ENCODE peak calls at places on chromosomes 6 and 20, in seven cellular contexts. E is lower lobe of right lung, H is mammary epithelial cell, A is AG10803, J is upper lobe of right lung, C is AG09309, M is fibroblast of pulmonary artery. I is an unnamed sample.

GRCh38 chr6:128508588-128509296 is 11.7 kb downstream of the PTPRK start:
- DNase-seq in C (peak), J (no peak), A (peak), M (peak), E (no peak), H (peak), I (no peak)

GRCh38 chr6:40138273-40138720 is 204.0 kb upstream of the MOCS1 start:
- DNase-seq in E (no peak), M (no peak), H (no peak), A (no peak), J (no peak), C (no peak), I (no peak)

GRCh38 chr6:42901538-42901957 is 14.3 kb upstream of the PTCRA start:
- DNase-seq in J (peak), M (peak), A (peak), C (no peak), H (peak), E (peak), I (peak)

GRCh38 chr6:134247271-134247833 is 70.6 kb downstream of the SGK1 start:
- DNase-seq in M (no peak), A (no peak), C (no peak), J (no peak), H (peak), E (no peak), I (no peak)

GRCh38 chr20:33647603-33648395 is 14.3 kb upstream of the C20orf144 start:
- DNase-seq in M (peak), E (no peak), C (peak), A (peak), H (peak), J (peak), I (no peak)

GRCh38 chr20:1718604-1719384 is 61.2 kb upstream of the SIRPG start:
- DNase-seq in E (no peak), H (peak), A (peak), C (peak), J (no peak), M (peak), I (no peak)

GRCh38 chr6:25659633-25660368 is 7.8 kb downstream of the SCGN start:
- DNase-seq in M (no peak), E (no peak), J (no peak), H (no peak), C (no peak), A (no peak), I (no peak)

GRCh38 chr20:46253391-46253790 is 54.9 kb downstream of the CDH22 start:
- DNase-seq in A (no peak), J (no peak), H (no peak), C (no peak), E (no peak), M (no peak), I (no peak)

DNA sequence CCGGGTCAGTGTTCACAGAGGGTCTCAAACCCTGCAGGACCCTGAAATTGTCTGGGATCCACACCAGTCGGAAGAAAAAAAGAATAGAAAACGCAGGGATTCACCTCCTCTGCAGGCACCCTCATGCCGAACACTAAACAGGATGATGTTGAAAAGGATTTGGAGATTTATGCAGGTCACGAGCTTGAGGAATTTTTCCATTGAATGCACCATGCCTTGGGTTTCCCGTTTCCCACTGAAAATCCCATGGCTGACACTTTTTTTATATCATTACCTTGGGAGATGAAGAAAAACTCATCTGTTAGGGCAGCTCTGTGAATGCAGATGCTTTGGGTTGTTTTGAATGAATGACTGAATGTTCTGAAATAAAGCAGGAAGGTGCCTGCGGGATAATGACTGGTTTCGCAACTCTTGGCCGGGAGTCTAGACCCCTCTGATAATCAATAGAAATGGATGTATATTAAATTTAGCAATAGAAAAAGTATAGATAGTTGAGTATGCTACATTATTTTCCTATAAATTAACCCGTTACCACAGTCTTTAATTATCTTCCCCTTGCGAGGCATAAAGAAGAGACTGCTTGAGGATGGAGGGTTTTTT is 147.5 kb upstream of the AFDN start:
- DNase-seq in C (no peak), J (no peak), A (no peak), M (no peak), E (no peak), H (no peak), I (no peak)
- TF ChIP-seq CTCF in C (no peak), J (no peak), A (no peak), M (no peak), E (no peak), H (no peak), I (no peak)

DNA sequence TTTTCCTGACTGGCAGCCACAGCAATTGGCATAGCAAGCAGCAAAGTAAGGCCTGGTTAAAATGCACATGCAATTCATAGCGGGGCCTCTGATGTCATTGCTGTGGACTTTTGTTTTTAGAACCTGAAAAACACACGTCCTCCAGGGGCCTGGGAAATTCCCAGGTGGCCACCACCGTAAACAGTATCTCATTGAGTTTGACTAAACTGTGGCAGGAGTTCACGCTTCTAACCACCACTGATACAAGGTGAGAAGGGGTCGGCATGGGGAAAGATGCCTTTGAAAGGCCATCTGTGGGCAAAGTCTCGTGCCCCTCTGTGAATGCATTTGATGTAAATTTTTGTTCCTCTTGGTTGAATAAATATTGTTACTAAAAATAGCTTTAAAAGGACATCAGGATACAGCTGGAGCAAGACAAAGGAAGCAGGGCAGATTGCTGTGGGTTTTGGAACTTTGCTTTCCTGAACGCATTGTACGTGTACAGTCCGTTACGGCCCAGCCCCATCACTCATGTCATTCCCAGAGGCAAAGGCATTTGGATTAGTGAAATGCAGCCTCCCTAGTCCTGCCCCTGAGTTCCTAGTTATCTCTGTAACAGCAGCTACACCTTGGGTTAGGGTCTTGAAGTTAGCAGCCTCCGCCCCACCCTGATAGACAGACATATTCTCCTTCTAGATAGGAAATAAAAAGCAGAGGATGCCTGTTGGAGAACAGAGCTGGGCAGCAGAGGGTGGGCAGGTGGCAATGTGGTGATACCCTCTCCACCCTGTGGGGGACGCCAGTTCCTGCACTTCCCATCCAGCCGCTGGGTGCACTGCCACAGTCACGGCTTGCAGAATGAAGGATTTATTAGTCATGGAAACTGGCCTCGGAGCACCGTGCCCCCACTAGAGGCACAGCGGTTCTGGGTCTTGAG is 80.3 kb downstream of the ZDHHC14 start:
- DNase-seq in H (no peak), E (no peak), C (no peak), M (peak), A (peak), J (no peak), I (no peak)
- TF ChIP-seq CTCF in H (no peak), E (peak), C (no peak), M (no peak), A (no peak), J (peak), I (no peak)

DNA sequence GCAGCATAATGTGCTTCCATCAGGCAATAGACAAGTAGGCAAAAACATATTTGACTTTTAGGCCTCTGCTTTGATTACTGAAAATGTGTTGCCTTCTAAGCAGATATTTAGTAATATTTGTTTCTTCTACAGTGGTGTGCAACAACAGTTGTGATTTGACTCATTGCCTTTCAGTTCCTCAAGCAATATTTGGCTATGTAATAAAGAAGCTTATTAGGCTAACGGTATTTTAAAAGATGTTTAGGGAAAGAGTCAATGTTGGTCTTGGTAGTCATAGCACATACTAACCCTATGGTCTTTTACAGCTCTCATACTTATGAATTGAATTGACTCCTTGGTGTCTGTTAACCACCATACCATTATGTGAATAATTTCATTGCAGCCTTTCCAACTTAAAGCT is 124.1 kb downstream of the GRIK2 start:
- DNase-seq in H (no peak), J (no peak), M (no peak), A (no peak), C (no peak), E (no peak), I (no peak)
- TF ChIP-seq CTCF in H (no peak), J (no peak), M (no peak), A (no peak), C (no peak), E (no peak), I (no peak)

GRCh38 chr6:108116424-108116780 is 41.9 kb upstream of the OSTM1 start:
- DNase-seq in E (no peak), H (no peak), M (no peak), C (no peak), A (no peak), J (no peak), I (no peak)

GRCh38 chr6:108116781-108117426 is 42.4 kb upstream of the OSTM1 start:
- DNase-seq in C (no peak), J (peak), M (no peak), E (no peak), H (no peak), A (no peak), I (no peak)

GRCh38 chr6:108115598-108116058 is 41.1 kb upstream of the OSTM1 start:
- DNase-seq in M (peak), E (peak), J (peak), H (peak), A (peak), C (no peak), I (peak)

GRCh38 chr6:108113557-108114519 is 39.3 kb upstream of the OSTM1 start:
- DNase-seq in A (peak), M (peak), J (no peak), E (peak), C (peak), H (peak), I (no peak)

DNA sequence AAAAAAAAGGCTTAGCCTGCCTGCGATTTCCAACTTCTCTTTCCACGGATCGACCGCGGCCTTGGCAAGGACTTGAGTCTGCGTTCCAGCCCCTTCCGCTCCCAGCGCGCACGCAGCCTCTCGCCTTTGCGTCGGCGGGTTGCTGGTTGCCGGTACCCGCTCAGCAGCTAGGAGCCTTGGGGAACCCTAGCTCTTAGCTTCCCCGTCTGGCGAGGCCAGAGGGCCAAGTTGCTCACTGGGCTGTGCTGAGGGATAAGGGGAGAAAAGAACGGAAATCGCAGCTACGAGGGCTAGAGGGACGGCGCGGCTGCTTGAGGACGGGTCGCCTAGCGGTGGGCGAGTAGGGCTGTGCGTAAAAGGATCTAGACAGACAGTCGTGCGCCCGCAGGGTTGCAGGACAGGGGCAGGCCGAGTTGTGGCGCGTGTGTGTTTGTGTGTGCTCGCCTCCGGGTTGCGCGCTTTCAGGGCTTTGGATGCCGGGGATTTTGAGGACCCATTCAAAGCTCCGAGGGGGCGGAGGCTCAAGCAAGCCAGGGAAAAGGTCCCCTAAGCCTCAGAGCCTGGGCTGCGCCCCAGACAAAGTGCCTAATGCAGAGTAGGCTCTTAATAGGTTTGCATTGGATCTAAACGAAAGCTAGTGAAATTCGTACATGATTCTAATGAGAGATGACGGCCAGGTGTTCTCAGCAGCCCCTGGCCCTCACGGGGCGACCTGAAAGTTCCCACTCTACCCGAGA is 40.5 kb upstream of the OSTM1 start:
- DNase-seq in E (peak), J (peak), H (peak), M (peak), A (peak), C (no peak), I (peak)
- TF ChIP-seq CTCF in E (no peak), J (no peak), H (no peak), M (peak), A (peak), C (no peak), I (no peak)

GRCh38 chr20:18019068-18019467 is 38.6 kb downstream of the OVOL2 start:
- DNase-seq in J (no peak), H (no peak), M (peak), A (peak), C (no peak), E (no peak), I (no peak)
- TF ChIP-seq CTCF in J (peak), H (peak), M (peak), A (peak), C (peak), E (peak), I (peak)

GRCh38 chr6:87312860-87313259 is 9.5 kb upstream of the SMIM8 start:
- DNase-seq in M (no peak), E (no peak), A (no peak), C (no peak), J (no peak), H (no peak), I (no peak)
- TF ChIP-seq CTCF in M (no peak), E (no peak), A (no peak), C (no peak), J (no peak), H (no peak), I (no peak)

GRCh38 chr20:44884907-44885391 is 556 bp upstream of the YWHAB start:
- DNase-seq in H (no peak), E (no peak), A (no peak), J (no peak), M (no peak), C (no peak), I (no peak)

GRCh38 chr20:44886828-44887227 is 1.3 kb downstream of the YWHAB start:
- DNase-seq in E (no peak), J (no peak), A (no peak), C (no peak), M (no peak), H (no peak), I (no peak)

GRCh38 chr20:44887466-44887865 is 2.0 kb downstream of the YWHAB start:
- DNase-seq in H (no peak), E (no peak), J (no peak), M (no peak), C (no peak), A (no peak), I (no peak)

GRCh38 chr20:44886276-44886671 is 769 bp downstream of the YWHAB start:
- DNase-seq in H (no peak), C (no peak), M (no peak), J (no peak), A (no peak), E (no peak), I (no peak)

GRCh38 chr20:44885392-44886275 is at the start of gene YWHAB:
- DNase-seq in H (peak), M (peak), J (peak), E (peak), A (peak), C (peak), I (peak)
- TF ChIP-seq CTCF in H (no peak), M (no peak), J (peak), E (peak), A (no peak), C (no peak), I (no peak)

GRCh38 chr20:36441027-36441414 is 100.3 kb upstream of the MYL9 start:
- DNase-seq in H (no peak), C (no peak), M (no peak), J (no peak), E (no peak), A (no peak), I (no peak)

GRCh38 chr20:36441416-36441815 is 99.9 kb upstream of the MYL9 start:
- DNase-seq in A (no peak), C (no peak), H (no peak), E (no peak), M (no peak), J (no peak), I (no peak)

GRCh38 chr20:36440370-36441026 is 100.8 kb upstream of the MYL9 start:
- DNase-seq in H (no peak), C (no peak), A (no peak), M (no peak), J (no peak), E (no peak), I (no peak)

GRCh38 chr20:36439040-36439730 is 102.1 kb upstream of the MYL9 start:
- DNase-seq in C (no peak), E (peak), A (peak), J (peak), H (peak), M (peak), I (peak)

GRCh38 chr20:36439731-36440072 is 101.6 kb upstream of the MYL9 start:
- DNase-seq in A (no peak), C (no peak), E (no peak), M (no peak), J (no peak), H (no peak), I (no peak)
- TF ChIP-seq CTCF in A (no peak), C (no peak), E (no peak), M (no peak), J (no peak), H (no peak), I (no peak)

DNA sequence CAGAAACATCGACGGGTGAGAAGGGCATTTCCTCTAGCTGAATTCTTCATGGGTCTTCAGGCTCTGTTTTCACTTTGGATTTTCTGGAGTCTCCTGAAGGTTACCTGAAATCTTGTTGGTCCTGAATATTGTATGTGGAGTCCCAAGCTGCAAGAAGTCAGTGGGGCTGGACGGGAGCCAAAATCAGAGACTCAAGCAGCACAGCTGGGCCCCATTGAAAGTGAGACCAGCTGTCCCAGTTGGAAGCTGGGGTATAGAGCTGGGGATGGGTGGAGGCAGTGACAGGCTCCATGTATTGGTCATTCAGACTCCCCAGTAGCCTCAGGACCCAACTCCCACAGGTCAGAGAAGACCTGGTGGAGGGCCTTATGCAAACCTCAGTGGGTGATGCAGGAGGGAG is 111.3 kb upstream of the MLN start:
- DNase-seq in A (no peak), M (peak), J (no peak), E (no peak), H (no peak), C (no peak), I (peak)
- TF ChIP-seq CTCF in A (no peak), M (no peak), J (no peak), E (no peak), H (no peak), C (no peak), I (no peak)

I was measured in kidney.